ENCODE peak calls at places on chromosome 16, in seven cellular contexts. E is trophoblast cell, V is IMR-90, I is H9, T is neuronal stem cell, N is H1, J is mesenchymal stem cell. U is an unnamed sample. For H3K4me1, the result is how much of the 10 kb centered on the place peaks cover.

GRCh38 chr16:85202631-85203461 is 90.6 kb upstream of the CIBAR2 start:
- DNase-seq in E (no peak), V (peak), I (peak), T (peak), N (no peak), J (peak), U (peak)

GRCh38 chr16:27269300-27270150 is 953 bp upstream of the NSMCE1 start:
- DNase-seq in E (no peak), V (no peak), I (no peak), T (no peak), N (no peak), J (no peak), U (no peak)

GRCh38 chr16:84808812-84809211 is 11.0 kb upstream of the CRISPLD2 start:
- DNase-seq in E (no peak), V (no peak), I (no peak), T (no peak), N (no peak), J (no peak), U (no peak)

GRCh38 chr16:49470550-49470949 is 96.9 kb downstream of the C16orf78 start:
- DNase-seq in E (no peak), V (no peak), I (peak), T (no peak), N (no peak), J (no peak), U (no peak)

GRCh38 chr16:49332589-49333267 is 40.9 kb upstream of the C16orf78 start:
- DNase-seq in E (no peak), V (no peak), I (no peak), T (no peak), N (no peak), J (no peak), U (peak)

GRCh38 chr16:68760671-68761275 is 23.7 kb downstream of the CDH1 start:
- DNase-seq in E (no peak), V (peak), I (no peak), T (no peak), N (no peak), J (peak), U (no peak)

GRCh38 chr16:22937169-22937568 is 123.2 kb downstream of the HS3ST2 start:
- DNase-seq in E (no peak), V (no peak), I (no peak), T (no peak), N (no peak), J (no peak), U (no peak)

GRCh38 chr16:57754354-57755060 is 18.9 kb downstream of the KATNB1 start:
- DNase-seq in E (no peak), V (no peak), I (no peak), T (no peak), N (no peak), J (no peak), U (no peak)

GRCh38 chr16:87464691-87465300 is 28.0 kb downstream of the ZCCHC14 start:
- DNase-seq in E (peak), V (peak), I (no peak), T (no peak), N (no peak), J (peak), U (no peak)
- H3K4me1 ChIP-seq in E (under half), V (under half), I (under half), T (under half), N (under half), J (under half), U (under half)

DNA sequence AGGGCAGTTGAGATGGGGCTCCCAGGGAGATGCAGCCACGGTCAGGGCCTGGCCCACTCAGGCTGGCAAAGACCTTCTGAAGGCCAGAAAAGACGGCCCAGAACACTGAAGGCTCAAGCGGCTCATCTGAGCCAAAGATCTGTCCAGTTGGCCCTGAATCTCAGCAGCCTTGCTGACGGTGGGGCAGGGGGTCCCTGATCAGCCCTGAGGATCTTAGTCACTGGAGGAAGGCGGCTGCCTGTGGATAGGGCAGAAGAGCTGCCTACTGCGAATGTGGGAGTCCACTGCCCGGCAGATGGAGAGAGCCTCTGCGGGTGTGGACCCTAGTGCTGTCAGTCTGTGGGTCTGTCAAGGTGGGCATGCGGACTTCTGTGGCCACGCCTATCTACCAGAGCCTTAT is 1738.2 kb downstream of the TP53TG3F start:
- DNase-seq in E (no peak), V (no peak), I (no peak), T (no peak), N (no peak), J (no peak), U (no peak)
- H3K18ac ChIP-seq in E (no peak), V (no peak), I (no peak), T (no peak), N (no peak), J (no peak), U (no peak)

DNA sequence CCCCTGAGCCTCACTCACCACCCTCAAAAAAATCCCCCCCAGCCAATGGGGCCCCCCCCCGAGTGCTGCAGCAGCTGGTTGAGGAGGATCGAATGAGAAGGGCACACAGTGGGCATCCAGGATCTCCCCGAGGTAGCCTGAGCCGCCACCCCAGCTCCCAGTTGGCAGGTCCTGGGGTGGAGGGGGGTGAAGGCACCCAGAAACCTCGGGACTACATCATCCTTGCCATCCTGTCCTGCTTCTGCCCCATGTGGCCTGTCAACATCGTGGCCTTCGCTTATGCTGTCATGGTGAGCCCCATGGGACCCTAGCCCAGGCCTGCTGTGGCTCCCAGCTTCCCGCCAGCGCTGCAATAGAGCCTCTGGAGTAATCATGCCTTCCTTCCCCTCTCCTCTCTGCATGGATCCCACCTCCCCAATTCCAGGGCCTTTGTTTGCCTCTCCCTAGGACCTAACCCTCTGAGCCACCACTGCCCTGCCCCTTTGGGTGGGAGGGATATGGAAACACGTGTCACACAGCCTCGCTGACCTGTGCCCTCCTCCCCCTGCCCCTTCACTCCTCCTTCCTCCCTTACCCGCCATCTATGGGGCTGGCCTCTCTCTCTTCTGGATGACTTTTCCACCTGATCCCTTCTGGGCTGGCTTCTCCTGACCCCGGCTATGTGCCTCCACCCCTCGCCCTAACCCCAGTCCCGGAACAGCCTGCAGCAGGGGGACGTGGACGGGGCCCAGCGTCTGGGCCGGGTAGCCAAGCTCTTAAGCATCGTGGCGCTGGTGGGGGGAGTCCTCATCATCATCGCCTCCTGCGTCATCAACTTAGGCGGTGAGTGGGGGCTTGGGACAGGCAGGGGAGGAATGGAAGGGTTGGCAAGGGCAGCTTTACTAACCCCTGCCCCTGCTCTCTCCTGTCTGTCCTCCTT is 1.9 kb downstream of the PRRT2 start:
- DNase-seq in E (no peak), V (no peak), I (no peak), T (no peak), N (no peak), J (no peak), U (no peak)
- H3K9ac ChIP-seq in E (no peak), V (no peak), I (peak), T (peak), N (peak), J (peak), U (peak)

DNA sequence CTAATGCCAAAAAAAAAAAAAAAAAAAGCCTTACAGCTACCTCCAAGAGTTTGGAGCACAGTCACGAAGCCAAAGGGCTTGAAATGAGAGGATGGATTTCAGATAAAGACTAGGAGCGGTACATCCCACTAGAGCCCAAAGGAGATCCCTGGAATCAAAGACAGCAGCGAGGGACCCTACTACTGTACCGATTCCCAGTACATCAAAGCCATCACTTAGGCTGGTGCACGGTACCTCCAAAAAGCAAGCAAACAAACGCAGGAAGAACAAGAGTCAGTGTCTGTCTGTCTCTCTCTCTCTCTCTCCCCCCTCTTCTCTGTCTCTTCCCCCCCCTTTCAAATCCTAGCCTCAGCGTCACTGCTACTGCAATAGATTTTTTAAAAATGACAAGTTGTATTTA is 12.3 kb upstream of the ZFHX3 start:
- DNase-seq in E (no peak), V (no peak), I (no peak), T (no peak), N (no peak), J (no peak), U (no peak)
- H3K4me1 ChIP-seq in E (under half), V (under half), I (under half), T (under half), N (under half), J (under half), U (under half)

DNA sequence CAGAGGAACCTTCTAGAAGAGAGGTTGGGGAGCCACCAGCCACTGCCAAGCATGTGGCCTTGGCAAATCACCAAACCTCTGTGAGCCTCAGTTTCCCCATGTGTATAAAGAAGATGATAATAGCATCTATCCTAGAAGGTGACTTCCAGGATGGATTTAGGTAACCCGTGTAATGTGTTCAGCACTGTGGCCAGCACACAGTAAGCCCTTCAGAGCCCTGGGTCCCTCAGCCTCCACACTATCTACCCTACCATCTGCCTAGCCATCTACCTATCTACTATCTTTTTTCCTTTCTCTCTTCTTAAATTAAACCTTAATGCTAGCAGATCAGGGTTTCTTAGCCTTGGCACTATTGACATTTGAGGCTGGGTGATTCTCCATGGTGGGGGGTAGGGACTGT is 33.0 kb downstream of the TEKT5 start:
- DNase-seq in E (no peak), V (no peak), I (no peak), T (no peak), N (no peak), J (no peak), U (no peak)
- H3K18ac ChIP-seq in E (no peak), V (no peak), I (no peak), T (no peak), N (no peak), J (no peak), U (no peak)